ENCODE peak calls at places on chromosomes 13 and 19, in six cellular contexts. L is MM.1S, E is thoracic aorta, K is brain microvascular endothelial cell, Y is mammary epithelial cell, I is cardiac muscle cell. S is an unnamed sample.
A peak's percentile ranks its signal among the peaks of the same experiment; 100 is the strongest.

GRCh38 chr13:66513728-66514127 is 716.4 kb downstream of the PCDH9 start:
- DNase-seq in K (peak; percentile 24), L (peak; percentile 76), I (peak; percentile 65), E (no peak), Y (no peak), S (no peak)

GRCh38 chr19:49554701-49555181 is 25.6 kb downstream of the NOSIP start:
- DNase-seq in K (no peak), Y (no peak), L (no peak), E (no peak), I (peak; percentile 19), S (no peak)

GRCh38 chr19:20667281-20667680 is 5.9 kb upstream of the ZNF626 start:
- DNase-seq in K (no peak), Y (no peak), L (no peak), E (no peak), I (no peak), S (no peak)

GRCh38 chr13:98483636-98484288 is 93.1 kb downstream of the STK24 start:
- DNase-seq in E (no peak), Y (no peak), I (no peak), K (no peak), L (no peak), S (no peak)

GRCh38 chr13:32911506-32911905 is 104.7 kb upstream of the KL start:
- DNase-seq in I (peak; percentile 57), L (peak; percentile 10), K (peak; percentile 51), E (no peak), Y (peak; percentile 51), S (peak; percentile 66)

GRCh38 chr13:45481688-45482087 is 16.9 kb downstream of the COG3 start:
- DNase-seq in L (no peak), K (no peak), E (no peak), I (no peak), Y (no peak), S (peak; percentile 20)

GRCh38 chr13:35763805-35764170 is 287.3 kb upstream of the MAB21L1 start:
- DNase-seq in K (no peak), L (no peak), Y (no peak), E (no peak), I (no peak), S (no peak)

GRCh38 chr19:3075605-3076431 is 13.5 kb upstream of the TLE5 start:
- DNase-seq in I (peak; percentile 43), L (peak; percentile 43), Y (peak; percentile 38), E (no peak), K (no peak), S (peak; percentile 60)

GRCh38 chr19:17755977-17756670 is 4.8 kb downstream of the FCHO1 start:
- DNase-seq in I (peak; percentile 58), E (no peak), L (no peak), K (peak; percentile 25), Y (no peak), S (no peak)

GRCh38 chr13:59476376-59476775 is 687.4 kb downstream of the DIAPH3 start:
- DNase-seq in E (no peak), I (no peak), L (no peak), Y (no peak), K (no peak), S (no peak)

GRCh38 chr19:29622191-29623070 is 16.3 kb downstream of the POP4 start:
- DNase-seq in K (no peak), Y (no peak), L (peak; percentile 34), E (no peak), I (no peak), S (no peak)

GRCh38 chr13:20090349-20090748 is 70.5 kb downstream of the GJA3 start:
- DNase-seq in K (no peak), I (no peak), L (no peak), Y (no peak), E (no peak), S (no peak)

GRCh38 chr13:110213461-110214074 is 93.4 kb downstream of the COL4A1 start:
- DNase-seq in E (no peak), Y (no peak), L (no peak), I (no peak), K (no peak), S (no peak)

GRCh38 chr13:103255587-103256301 is 189.5 kb upstream of the SLC10A2 start:
- DNase-seq in I (no peak), Y (no peak), K (no peak), E (no peak), L (no peak), S (no peak)

GRCh38 chr19:52734340-52734892 is 428 bp downstream of the ZNF611 start:
- DNase-seq in L (no peak), I (peak; percentile 9), K (peak; percentile 32), Y (peak; percentile 5), E (no peak), S (peak; percentile 20)

GRCh38 chr13:30698488-30699005 is 36.8 kb upstream of the ALOX5AP start:
- DNase-seq in E (no peak), K (no peak), L (no peak), I (no peak), Y (no peak), S (no peak)

GRCh38 chr13:33611016-33611805 is 206.7 kb upstream of the RFC3 start:
- DNase-seq in E (peak; percentile 13), L (no peak), I (peak; percentile 95), K (peak; percentile 53), Y (no peak), S (no peak)

GRCh38 chr19:27974082-27974513 is 1238.9 kb downstream of the UQCRFS1 start:
- DNase-seq in Y (no peak), L (peak; percentile 62), K (peak; percentile 4), E (no peak), I (peak; percentile 51), S (no peak)

GRCh38 chr19:53422551-53422950 is 9.2 kb upstream of the ZNF761 start:
- DNase-seq in L (no peak), E (no peak), Y (no peak), K (no peak), I (no peak), S (no peak)

GRCh38 chr19:33125929-33126388 is 6.0 kb upstream of the WDR88 start:
- DNase-seq in I (peak; percentile 77), L (peak; percentile 50), K (peak; percentile 31), E (no peak), Y (peak; percentile 33), S (peak; percentile 75)

GRCh38 chr13:33070713-33071112 is 54.5 kb downstream of the KL start:
- DNase-seq in Y (peak; percentile 9), E (no peak), L (no peak), I (no peak), K (no peak), S (peak; percentile 15)

GRCh38 chr13:98052412-98052811 is 90.5 kb upstream of the FARP1 start:
- DNase-seq in L (no peak), Y (no peak), K (no peak), E (no peak), I (no peak), S (no peak)

GRCh38 chr19:50835103-50835784 is 1.9 kb upstream of the KLK15 start:
- DNase-seq in L (no peak), K (no peak), E (no peak), Y (peak; percentile 11), I (peak; percentile 29), S (no peak)

GRCh38 chr19:40763963-40764362 is 11.4 kb upstream of the MIA start:
- DNase-seq in Y (no peak), K (no peak), I (no peak), L (no peak), E (no peak), S (no peak)

GRCh38 chr19:32098953-32099352 is 246.5 kb upstream of the ZNF507 start:
- DNase-seq in I (no peak), E (no peak), K (no peak), Y (no peak), L (no peak), S (no peak)

GRCh38 chr19:4201798-4202197 is 19.3 kb downstream of the ANKRD24 start:
- DNase-seq in L (no peak), E (no peak), I (no peak), K (no peak), Y (no peak), S (no peak)

GRCh38 chr13:52738719-52739467 is 727 bp downstream of the CNMD start:
- DNase-seq in Y (no peak), I (peak; percentile 3), E (no peak), K (no peak), L (no peak), S (no peak)

GRCh38 chr19:7851623-7852500 is 21.8 kb downstream of the EVI5L start:
- DNase-seq in L (no peak), Y (no peak), K (no peak), I (no peak), E (no peak), S (no peak)

GRCh38 chr13:109101550-109102144 is 472.2 kb downstream of the MYO16 start:
- DNase-seq in E (no peak), Y (no peak), I (no peak), L (no peak), K (no peak), S (no peak)

GRCh38 chr19:58468216-58468839 is 1.4 kb downstream of the ZNF324 start:
- DNase-seq in L (no peak), Y (peak; percentile 54), I (no peak), K (no peak), E (no peak), S (no peak)

GRCh38 chr13:99498304-99499161 is 2.7 kb upstream of the TM9SF2 start:
- DNase-seq in K (peak; percentile 97), L (peak; percentile 98), E (peak; percentile 87), I (peak; percentile 99), Y (peak; percentile 98), S (peak; percentile 99)
- TF ChIP-seq CTCF in K (no peak), L (no peak), E (no peak), I (no peak), Y (no peak), S (no peak)

DNA sequence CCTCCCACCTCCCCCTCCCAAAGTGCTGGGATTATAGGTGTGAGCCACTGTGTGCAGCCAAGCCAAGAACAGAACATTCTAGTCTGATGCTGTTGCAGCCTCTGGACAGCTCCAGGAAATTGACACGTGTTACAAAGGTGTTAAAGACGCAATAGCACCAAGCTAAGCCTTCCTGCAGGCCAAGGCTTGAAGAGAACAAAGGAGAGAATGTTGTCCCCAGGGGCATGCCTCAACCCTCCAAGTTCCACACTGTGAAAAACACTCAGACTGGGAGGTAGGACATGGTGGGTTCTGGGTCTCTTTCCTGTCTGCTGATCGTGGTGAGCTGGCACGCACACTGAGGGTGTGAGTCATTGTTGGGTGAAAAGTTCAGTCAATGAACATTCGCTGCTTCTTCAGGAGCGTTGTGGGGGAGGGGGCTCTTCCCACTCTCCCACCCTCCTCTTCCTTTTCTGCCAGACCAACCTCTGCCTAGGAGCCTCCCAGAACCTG is 5.3 kb upstream of the PTPRS start:
- DNase-seq in K (peak; percentile 92), L (no peak), E (no peak), Y (peak; percentile 73), I (peak; percentile 85), S (peak; percentile 36)
- H3K27ac ChIP-seq in K (peak overlapping the region; percentile 52), L (no peak overlapping the region), E (no peak overlapping the region), Y (no peak overlapping the region), I (no peak overlapping the region), S (no peak overlapping the region)

DNA sequence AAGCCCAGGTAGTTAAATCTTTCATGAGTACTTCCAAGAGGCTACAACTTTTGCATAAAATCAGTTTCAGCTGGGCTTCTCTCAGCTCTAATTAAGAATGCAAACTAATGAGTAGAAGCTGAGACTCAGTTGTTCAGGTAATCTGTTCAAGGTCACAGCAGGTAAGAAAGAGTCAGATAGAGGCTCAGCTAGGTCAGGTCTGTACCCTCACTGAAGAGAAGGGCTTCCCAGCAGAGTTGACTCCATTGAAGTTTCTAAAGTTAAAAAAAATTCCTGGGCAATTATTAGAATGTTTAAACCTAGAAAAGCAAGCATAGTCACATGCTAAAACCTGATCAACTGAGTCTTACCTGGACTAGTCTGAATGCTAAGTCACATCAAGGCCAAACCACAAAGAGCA is 42.1 kb downstream of the ESD start:
- DNase-seq in Y (no peak), I (no peak), K (no peak), L (no peak), E (no peak), S (no peak)
- TF ChIP-seq CTCF in Y (no peak), I (no peak), K (no peak), L (no peak), E (no peak), S (no peak)

GRCh38 chr19:57434386-57435061 is 601 bp upstream of the ZNF749 start:
- DNase-seq in I (no peak), L (no peak), E (no peak), K (no peak), Y (no peak), S (no peak)
- H3K27ac ChIP-seq in I (no peak overlapping the region), L (no peak overlapping the region), E (no peak overlapping the region), K (peak overlapping the region; percentile 51), Y (peak overlapping the region; percentile 4), S (peak overlapping the region; percentile 78)

S was measured in RWPE1.